ENCODE peak calls at places on chromosomes 12 and 14, in four cellular contexts. R is K562, Y is IMR-90, Z is GM12878. D is an unnamed sample.

GRCh38 chr12:71731439-71732356 is 23.0 kb upstream of the RAB21 start:
- DNase-seq in Y (peak), Z (no peak), R (no peak), D (no peak)

GRCh38 chr12:6058481-6059161 is 65.8 kb downstream of the VWF start:
- DNase-seq in Y (no peak), Z (no peak), R (no peak), D (no peak)

GRCh38 chr12:52248541-52249035 is 15.5 kb downstream of the KRT7 start:
- DNase-seq in Z (no peak), R (no peak), Y (no peak), D (no peak)

GRCh38 chr14:64919618-64920017 is 5.4 kb downstream of the CHURC1 start:
- DNase-seq in Y (no peak), R (no peak), Z (no peak), D (no peak)

GRCh38 chr14:102982852-102983470 is 60.5 kb downstream of the AMN start:
- DNase-seq in Z (no peak), R (no peak), Y (no peak), D (no peak)

GRCh38 chr12:15823360-15824128 is 34.4 kb upstream of the EPS8 start:
- DNase-seq in Y (no peak), Z (no peak), R (no peak), D (no peak)

GRCh38 chr12:108724054-108724889 is 7.0 kb downstream of the CORO1C start:
- DNase-seq in R (no peak), Y (peak), Z (no peak), D (peak)

GRCh38 chr14:102984336-102985102 is 62.1 kb downstream of the AMN start:
- DNase-seq in Y (no peak), R (no peak), Z (no peak), D (no peak)

GRCh38 chr14:73865536-73866113 is 14.0 kb downstream of the PTGR2 start:
- DNase-seq in R (no peak), Z (no peak), Y (no peak), D (no peak)

GRCh38 chr12:6200266-6201198 is at the start of gene CD9:
- DNase-seq in Z (no peak), R (peak), Y (no peak), D (peak)

GRCh38 chr12:57240926-57241555 is 9.9 kb downstream of the STAC3 start:
- DNase-seq in R (no peak), Z (no peak), Y (no peak), D (no peak)

GRCh38 chr14:76977793-76978730 is 50.4 kb downstream of the IRF2BPL start:
- DNase-seq in Y (peak), Z (peak), R (peak), D (no peak)

GRCh38 chr12:9651265-9651729 is 18.2 kb upstream of the CLEC2D start:
- DNase-seq in R (no peak), Y (peak), Z (no peak), D (no peak)

GRCh38 chr14:94393474-94393873 is 5.1 kb upstream of the SERPINA1 start:
- DNase-seq in Y (no peak), Z (no peak), R (no peak), D (no peak)

GRCh38 chr14:94395900-94396574 is 7.6 kb upstream of the SERPINA1 start:
- DNase-seq in Z (no peak), Y (no peak), R (no peak), D (no peak)

GRCh38 chr14:94394025-94394493 is 5.7 kb upstream of the SERPINA1 start:
- DNase-seq in Y (no peak), R (no peak), Z (no peak), D (no peak)

GRCh38 chr14:94395306-94395899 is 7.0 kb upstream of the SERPINA1 start:
- DNase-seq in Z (no peak), Y (no peak), R (no peak), D (no peak)

DNA sequence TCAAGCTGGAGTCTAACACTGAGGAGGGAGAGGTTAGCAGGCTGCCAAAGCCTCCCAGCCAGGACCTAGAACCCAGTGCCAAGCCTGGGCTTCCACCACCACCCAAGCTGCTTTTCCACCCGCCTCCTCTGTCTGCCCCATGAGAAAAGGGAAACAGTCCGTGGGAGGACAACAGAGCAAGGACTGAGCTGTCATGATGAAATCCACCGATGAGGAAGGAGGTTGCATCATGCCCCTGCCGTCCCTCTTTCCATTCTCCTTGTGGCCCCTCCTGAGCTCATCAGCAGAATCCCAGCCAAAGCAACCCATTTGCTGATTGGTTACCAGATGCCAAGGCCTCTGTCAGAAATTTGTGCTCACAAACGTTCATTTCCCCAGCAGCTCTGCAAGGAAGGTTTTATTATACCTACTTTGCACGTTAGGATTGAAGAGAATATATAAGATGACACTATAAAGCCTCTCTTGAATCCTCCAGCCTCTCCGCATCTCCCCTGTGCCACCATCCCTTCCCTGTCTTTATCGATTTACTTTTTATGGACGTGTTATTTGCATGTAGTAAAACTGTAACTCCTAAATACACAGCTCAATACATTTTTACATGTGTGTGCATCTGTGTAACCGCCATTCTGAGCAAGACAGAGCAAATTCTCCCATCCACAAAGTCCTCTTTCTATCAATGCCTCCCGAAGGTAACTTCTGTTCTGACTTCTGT is 6.3 kb upstream of the SERPINA1 start:
- DNase-seq in Y (peak), Z (no peak), R (no peak), D (no peak)
- TF ChIP-seq FOS in Y (no peak), Z (no peak), R (no peak), D (no peak)

DNA sequence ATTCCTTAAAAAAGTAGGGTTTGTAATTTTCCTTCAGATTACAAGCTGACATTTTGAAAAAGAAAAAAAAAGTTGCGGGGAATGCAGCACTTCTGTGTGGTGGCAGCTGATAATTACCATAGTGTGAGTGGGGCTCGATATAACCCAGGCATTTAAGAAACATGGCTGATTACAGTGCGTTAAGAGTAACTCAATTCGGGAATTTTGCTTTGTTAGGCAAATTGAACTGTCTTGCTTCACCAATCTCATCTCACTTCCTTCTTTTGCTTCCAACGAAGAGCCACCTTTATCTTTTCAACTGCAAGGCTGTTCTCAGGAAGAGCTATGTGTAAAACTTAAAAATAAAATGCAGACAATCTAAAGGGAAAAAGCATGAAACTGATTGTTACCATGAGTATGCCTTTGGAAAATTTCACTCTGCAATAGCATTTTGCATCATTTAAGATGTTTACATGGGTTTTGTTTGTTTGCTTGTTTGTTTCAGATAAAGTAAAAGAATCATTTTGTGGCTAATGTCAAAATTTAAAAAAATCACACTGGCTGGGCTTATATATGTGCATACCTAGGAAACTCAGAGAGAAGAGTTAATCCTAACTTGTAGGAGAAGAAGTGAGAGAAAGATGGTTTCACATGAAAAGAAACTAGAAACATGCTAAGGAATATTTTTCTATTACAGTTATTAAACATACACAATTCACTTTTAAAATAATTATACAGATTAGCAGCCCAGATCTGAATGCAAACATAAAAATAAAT is 295.9 kb upstream of the ATP2B1 start:
- DNase-seq in R (no peak), Y (no peak), Z (peak), D (no peak)
- H2AFZ ChIP-seq in R (no peak), Y (no peak), Z (peak), D (no peak)

GRCh38 chr14:51457858-51458562 is 193.7 kb upstream of the FRMD6 start:
- DNase-seq in R (no peak), Z (no peak), Y (no peak), D (no peak)

GRCh38 chr14:51451561-51451960 is 200.1 kb upstream of the FRMD6 start:
- DNase-seq in Z (no peak), Y (no peak), R (no peak), D (peak)

GRCh38 chr14:51453869-51454268 is 197.8 kb upstream of the FRMD6 start:
- DNase-seq in R (no peak), Y (no peak), Z (no peak), D (no peak)

GRCh38 chr14:51455041-51455835 is 196.5 kb upstream of the FRMD6 start:
- DNase-seq in Y (no peak), R (no peak), Z (no peak), D (no peak)

GRCh38 chr14:51454351-51454750 is 197.4 kb upstream of the FRMD6 start:
- DNase-seq in R (no peak), Z (no peak), Y (no peak), D (no peak)
- TF ChIP-seq FOS in R (no peak), Z (no peak), Y (no peak), D (no peak)

GRCh38 chr14:32932302-32932920 is 6.3 kb upstream of the NPAS3 start:
- DNase-seq in Y (no peak), R (no peak), Z (no peak), D (no peak)

GRCh38 chr14:32933943-32934890 is 4.5 kb upstream of the NPAS3 start:
- DNase-seq in Y (no peak), Z (no peak), R (no peak), D (no peak)

GRCh38 chr14:32933623-32933942 is 5.1 kb upstream of the NPAS3 start:
- DNase-seq in Z (no peak), Y (no peak), R (no peak), D (no peak)

GRCh38 chr14:32934891-32935633 is 3.6 kb upstream of the NPAS3 start:
- DNase-seq in Z (no peak), Y (no peak), R (no peak), D (no peak)

DNA sequence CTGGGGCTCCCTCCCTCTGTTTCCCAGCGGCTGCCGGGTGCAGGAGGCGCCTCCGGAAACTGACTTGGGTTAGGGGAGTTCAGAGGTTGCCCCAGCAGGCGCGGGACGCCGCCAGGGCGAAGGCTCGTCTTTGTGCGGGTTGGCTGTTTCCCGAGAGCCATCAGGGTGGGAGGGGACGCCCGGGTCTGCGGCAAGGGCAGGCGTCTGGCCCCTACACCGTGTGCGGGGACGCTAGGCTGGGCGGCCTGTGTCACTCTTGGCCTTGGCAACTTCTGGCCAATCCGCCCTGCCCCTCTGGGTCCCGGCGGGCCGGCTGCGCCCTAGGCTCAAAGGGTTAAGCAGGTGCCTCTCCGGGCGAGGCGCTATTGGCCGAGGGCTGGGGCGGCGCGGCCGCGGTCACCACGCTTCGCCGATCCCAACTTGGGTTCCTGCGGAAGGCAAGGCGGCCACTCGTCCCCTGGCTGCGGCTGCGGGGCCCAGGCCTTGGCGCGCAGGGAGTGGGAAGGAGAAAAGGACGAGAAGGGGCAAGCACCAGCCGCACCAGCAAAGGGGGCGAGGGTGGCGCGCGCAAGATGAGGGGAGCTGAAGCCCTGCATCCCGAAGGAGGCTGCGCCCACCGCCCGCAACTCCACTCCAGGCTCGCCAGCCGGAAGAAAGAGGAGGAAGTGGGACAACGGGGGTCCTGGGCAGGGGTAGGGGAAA is 5.6 kb upstream of the NPAS3 start:
- DNase-seq in Y (no peak), Z (no peak), R (no peak), D (no peak)
- H2AFZ ChIP-seq in Y (peak), Z (no peak), R (no peak), D (no peak)

GRCh38 chr14:56782701-56783100 is 27.6 kb downstream of the OTX2 start:
- DNase-seq in Y (no peak), Z (no peak), R (no peak), D (no peak)
- TF ChIP-seq FOS in Y (no peak), Z (no peak), R (no peak), D (no peak)

GRCh38 chr14:50974118-50974517 is 29.8 kb upstream of the PYGL start:
- DNase-seq in R (no peak), Y (no peak), Z (no peak), D (no peak)
- H2AFZ ChIP-seq in R (no peak), Y (no peak), Z (no peak), D (no peak)

GRCh38 chr12:18246057-18246456 is 15.3 kb upstream of the PIK3C2G start:
- DNase-seq in Z (no peak), Y (no peak), R (no peak), D (no peak)

DNA sequence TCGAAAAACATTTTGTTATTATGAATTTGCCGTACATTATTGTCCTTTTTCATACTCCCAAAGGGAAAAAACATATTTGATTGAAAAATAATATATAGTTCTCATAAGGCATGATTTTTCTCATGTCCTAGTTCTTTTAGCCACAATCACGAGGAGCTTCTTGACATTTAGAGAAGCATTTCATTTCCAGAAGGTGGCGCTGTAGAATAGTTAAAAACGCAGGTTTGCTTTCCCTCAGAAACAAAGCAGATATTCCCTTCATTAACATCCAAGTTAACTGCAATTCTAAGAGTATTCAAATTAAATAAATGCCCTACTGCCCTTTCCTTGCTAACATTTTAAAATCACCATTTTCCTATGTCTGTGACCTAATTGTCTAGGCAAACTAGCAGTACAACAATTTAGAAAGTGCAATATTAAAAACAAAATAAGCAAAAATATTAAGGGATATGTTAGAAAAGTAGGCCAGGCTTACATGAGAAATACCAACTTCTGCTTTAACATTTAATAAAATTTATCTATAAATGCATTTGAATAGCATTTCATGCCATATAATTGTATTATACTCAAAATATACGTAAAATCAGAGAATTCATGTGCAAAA is 10.9 kb upstream of the PIK3C2G start:
- DNase-seq in Z (no peak), R (no peak), Y (peak), D (peak)
- TF ChIP-seq FOS in Z (no peak), R (no peak), Y (no peak), D (no peak)

GRCh38 chr12:93128332-93128707 is 199.2 kb upstream of the EEA1 start:
- DNase-seq in Z (no peak), R (no peak), Y (no peak), D (no peak)
- H2AFZ ChIP-seq in Z (no peak), R (no peak), Y (no peak), D (no peak)

DNA sequence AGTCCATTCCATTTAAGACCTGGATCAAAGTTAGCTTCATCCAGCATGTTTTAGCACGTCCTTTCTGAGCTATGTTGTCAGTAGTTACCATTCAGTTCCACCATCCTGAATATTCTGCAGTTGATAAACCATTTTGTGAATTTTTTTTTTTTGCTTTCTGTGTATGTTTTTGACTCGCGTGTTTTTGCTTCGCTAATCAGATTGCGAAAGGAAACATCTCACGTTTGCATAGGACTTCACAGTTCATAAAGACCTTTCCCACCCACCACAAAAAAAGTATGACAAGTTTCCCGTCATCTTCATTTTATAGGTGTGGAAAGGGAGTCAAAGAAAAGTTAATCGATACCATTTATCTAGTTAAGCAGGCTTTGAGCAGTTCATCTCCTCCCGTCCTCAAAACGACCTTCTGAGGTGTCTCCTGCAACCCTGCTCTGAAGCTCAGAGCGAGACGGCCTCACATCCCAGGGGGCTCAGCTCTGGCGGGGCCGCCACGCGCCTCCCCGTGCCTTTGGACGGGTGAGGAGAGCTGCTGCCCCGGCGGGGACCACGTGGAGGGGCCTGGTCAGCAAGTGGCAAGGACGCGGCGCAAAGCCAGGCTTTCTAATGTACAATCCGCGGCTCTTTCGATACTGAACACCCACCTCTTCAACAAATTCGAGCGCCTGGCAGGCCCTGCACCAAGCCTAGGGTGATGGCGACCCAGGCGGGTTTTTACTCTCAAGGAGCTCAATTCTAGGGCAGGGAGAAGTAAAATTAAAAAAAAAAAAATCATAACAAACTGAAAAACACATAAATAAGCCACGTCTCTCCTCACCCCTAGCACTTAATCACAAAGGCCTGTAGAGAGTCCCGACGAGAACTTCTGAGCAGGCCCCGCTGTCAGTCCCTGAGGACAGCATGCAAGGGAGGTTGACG is 988 bp upstream of the TMEM263 start:
- DNase-seq in R (peak), Z (no peak), Y (peak), D (peak)
- TF ChIP-seq FOS in R (no peak), Z (no peak), Y (no peak), D (no peak)

GRCh38 chr12:88242939-88243338 is 100.8 kb downstream of the TMTC3 start:
- DNase-seq in Y (no peak), R (no peak), Z (no peak), D (no peak)
- H2AFZ ChIP-seq in Y (no peak), R (no peak), Z (no peak), D (no peak)

D was measured in endothelial cell of umbilical vein.